ENCODE peak calls at places on chromosome X, in nine cellular contexts. N, W, Q, Y, Z, C, P, X and L are unnamed samples.
A peak's percentile ranks its signal among the peaks of the same experiment; 100 is the strongest.

GRCh38 chrX:69024287-69024686 is 141.0 kb downstream of the PJA1 start:
- DNase-seq in Q (peak; percentile 1), X (no peak), N (no peak), P (no peak), Y (no peak), W (no peak), Z (no peak), C (no peak), L (no peak)

GRCh38 chrX:2691543-2692220 is 587 bp downstream of the CD99 start:
- DNase-seq in P (no peak), N (no peak), Q (peak; percentile 62), Y (no peak), W (peak; percentile 22), Z (no peak), X (peak; percentile 47), C (no peak), L (no peak)

GRCh38 chrX:124033821-124034220 is 72.3 kb downstream of the STAG2 start:
- DNase-seq in C (no peak), Y (no peak), N (no peak), X (peak; percentile 53), P (no peak), Z (no peak), Q (peak; percentile 2), W (peak; percentile 11), L (no peak)

GRCh38 chrX:150405576-150405975 is 42.5 kb downstream of the MAMLD1 start:
- DNase-seq in Q (no peak), Y (no peak), P (peak; percentile 35), W (peak; percentile 2), X (no peak), Z (no peak), C (no peak), N (no peak), L (no peak)

GRCh38 chrX:45233541-45233940 is 32.9 kb upstream of the DIPK2B start:
- DNase-seq in Z (no peak), Y (no peak), X (no peak), Q (no peak), W (no peak), N (no peak), C (no peak), P (no peak), L (no peak)

GRCh38 chrX:129724767-129725166 is 14.0 kb upstream of the XPNPEP2 start:
- DNase-seq in Z (no peak), P (no peak), X (no peak), C (no peak), Q (no peak), Y (no peak), N (no peak), W (no peak), L (no peak)

GRCh38 chrX:38220936-38221386 is 290 bp upstream of the SRPX start:
- DNase-seq in Z (no peak), W (no peak), X (peak; percentile 55), P (peak; percentile 19), C (no peak), Q (no peak), Y (no peak), N (no peak), L (no peak)

GRCh38 chrX:151543706-151544105 is 19.8 kb upstream of the PASD1 start:
- DNase-seq in Y (no peak), P (no peak), X (no peak), Q (no peak), W (no peak), C (no peak), Z (no peak), N (peak; percentile 2), L (no peak)

GRCh38 chrX:133265331-133265730 is 47.2 kb upstream of the TFDP3 start:
- DNase-seq in W (no peak), C (no peak), X (peak; percentile 53), Q (peak; percentile 17), Y (no peak), Z (peak; percentile 1), N (no peak), P (no peak), L (no peak)

GRCh38 chrX:97211070-97211469 is 327.4 kb downstream of the RPA4 start:
- DNase-seq in N (no peak), Q (no peak), Z (no peak), X (no peak), C (no peak), P (no peak), W (no peak), Y (no peak), L (no peak)